ENCODE peak calls at places on chromosomes 4 and X, in nine cellular contexts. J is brain microvascular endothelial cell; W is Panc1; I is NCI-H1092 treated with DMSO at 0.1 percent for 48 hours; P is naive thymus-derived CD8-positive, alpha-beta T cell; X is NCI-H524; G is caudate nucleus; R is cardiac muscle cell; U is sciatic nerve. T is an unnamed sample.

GRCh38 chr4:40204507-40205258 is 7.9 kb downstream of the RHOH start:
- DNase-seq in J (no peak), W (no peak), I (no peak), P (no peak), X (no peak), G (no peak), R (no peak), U (no peak), T (no peak)

GRCh38 chr4:125985856-125986255 is 671.1 kb downstream of the FAT4 start:
- DNase-seq in J (no peak), W (no peak), I (no peak), P (no peak), X (no peak), G (no peak), R (peak), U (no peak), T (no peak)

GRCh38 chrX:134908235-134908834 is 82.5 kb upstream of the SMIM10 start:
- DNase-seq in J (peak), W (no peak), I (no peak), P (peak), X (no peak), G (no peak), R (peak), U (no peak), T (no peak)

GRCh38 chrX:136747003-136747986 is 33.4 kb downstream of the ARHGEF6 start:
- DNase-seq in J (no peak), W (no peak), I (no peak), P (no peak), X (no peak), G (no peak), R (no peak), U (no peak), T (no peak)

GRCh38 chrX:43328358-43328946 is 327.6 kb upstream of the MAOA start:
- DNase-seq in J (no peak), W (no peak), I (no peak), P (no peak), X (no peak), G (no peak), R (no peak), U (no peak), T (no peak)

GRCh38 chr4:174681723-174682300 is 147.2 kb downstream of the GLRA3 start:
- DNase-seq in J (peak), W (no peak), I (no peak), P (no peak), X (no peak), G (no peak), R (peak), U (no peak), T (no peak)

GRCh38 chr4:36168127-36168898 is 76.0 kb downstream of the ARAP2 start:
- DNase-seq in J (no peak), W (no peak), I (no peak), P (no peak), X (no peak), G (no peak), R (no peak), U (no peak), T (no peak)

GRCh38 chr4:158841540-158841939 is 72.7 kb downstream of the FNIP2 start:
- DNase-seq in J (no peak), W (no peak), I (no peak), P (no peak), X (no peak), G (no peak), R (peak), U (no peak), T (no peak)

GRCh38 chr4:766152-766515 is 59.8 kb downstream of the CPLX1 start:
- DNase-seq in J (peak), W (no peak), I (no peak), P (no peak), X (no peak), G (no peak), R (peak), U (no peak), T (no peak)

GRCh38 chrX:17859609-17860178 is 1.4 kb downstream of the RAI2 start:
- DNase-seq in J (no peak), W (no peak), I (peak), P (peak), X (peak), G (no peak), R (no peak), U (no peak), T (peak)

GRCh38 chr4:4986856-4987255 is 32.4 kb downstream of the CYTL1 start:
- DNase-seq in J (no peak), W (no peak), I (no peak), P (no peak), X (no peak), G (no peak), R (no peak), U (no peak), T (no peak)

GRCh38 chr4:38902695-38903094 is 35.1 kb downstream of the FAM114A1 start:
- DNase-seq in J (no peak), W (no peak), I (peak), P (no peak), X (no peak), G (no peak), R (peak), U (no peak), T (no peak)

GRCh38 chr4:23476514-23477090 is 413.2 kb downstream of the PPARGC1A start:
- DNase-seq in J (no peak), W (no peak), I (no peak), P (no peak), X (no peak), G (no peak), R (no peak), U (no peak), T (no peak)

GRCh38 chr4:38751341-38752043 is 31.3 kb downstream of the TLR10 start:
- DNase-seq in J (no peak), W (no peak), I (no peak), P (no peak), X (no peak), G (no peak), R (no peak), U (no peak), T (no peak)

GRCh38 chrX:113929004-113929403 is 654.9 kb upstream of the HTR2C start:
- DNase-seq in J (peak), W (peak), I (peak), P (no peak), X (peak), G (no peak), R (peak), U (no peak), T (peak)

GRCh38 chr4:113293043-113293560 is 243.6 kb downstream of the ANK2 start:
- DNase-seq in J (peak), W (no peak), I (no peak), P (no peak), X (no peak), G (no peak), R (peak), U (no peak), T (no peak)

GRCh38 chr4:7637139-7637538 is 202.4 kb upstream of the PSAPL1 start:
- DNase-seq in J (no peak), W (no peak), I (no peak), P (no peak), X (no peak), G (no peak), R (no peak), U (no peak), T (no peak)

GRCh38 chr4:111937368-111937767 is 207.9 kb upstream of the FAM241A start:
- DNase-seq in J (no peak), W (no peak), I (peak), P (no peak), X (no peak), G (no peak), R (peak), U (no peak), T (no peak)

GRCh38 chrX:43785930-43786591 is 96.2 kb downstream of the MAOB start:
- DNase-seq in J (no peak), W (no peak), I (no peak), P (no peak), X (no peak), G (no peak), R (no peak), U (no peak), T (no peak)

GRCh38 chr4:38101563-38101962 is 141.4 kb downstream of the PTTG2 start:
- DNase-seq in J (peak), W (no peak), I (no peak), P (no peak), X (no peak), G (no peak), R (peak), U (no peak), T (no peak)

GRCh38 chr4:158802914-158803313 is 34.1 kb downstream of the FNIP2 start:
- DNase-seq in J (no peak), W (no peak), I (no peak), P (no peak), X (no peak), G (no peak), R (no peak), U (no peak), T (no peak)

GRCh38 chrX:136586386-136586785 is 54.4 kb downstream of the VGLL1 start:
- DNase-seq in J (no peak), W (no peak), I (no peak), P (peak), X (no peak), G (no peak), R (no peak), U (no peak), T (no peak)

GRCh38 chr4:82394896-82395295 is 21.1 kb upstream of the HNRNPD start:
- DNase-seq in J (no peak), W (no peak), I (no peak), P (no peak), X (no peak), G (no peak), R (no peak), U (no peak), T (no peak)

GRCh38 chr4:148390311-148390710 is 51.9 kb downstream of the NR3C2 start:
- DNase-seq in J (no peak), W (no peak), I (no peak), P (no peak), X (no peak), G (no peak), R (no peak), U (no peak), T (no peak)

GRCh38 chrX:11129546-11129945 is 18.4 kb downstream of the HCCS start:
- DNase-seq in J (no peak), W (no peak), I (no peak), P (no peak), X (no peak), G (no peak), R (no peak), U (no peak), T (no peak)

GRCh38 chr4:69239777-69240176 is 25.2 kb upstream of the UGT2B11 start:
- DNase-seq in J (no peak), W (no peak), I (no peak), P (no peak), X (no peak), G (no peak), R (no peak), U (no peak), T (no peak)

GRCh38 chrX:106802063-106802387 is 448 bp upstream of the TBC1D8B start:
- DNase-seq in J (no peak), W (peak), I (no peak), P (no peak), X (no peak), G (no peak), R (no peak), U (no peak), T (no peak)

GRCh38 chr4:180617203-180617602 is 1626.0 kb upstream of the TENM3 start:
- DNase-seq in J (no peak), W (no peak), I (no peak), P (no peak), X (no peak), G (no peak), R (no peak), U (no peak), T (no peak)

GRCh38 chr4:108118505-108118904 is 50.2 kb downstream of the LEF1 start:
- DNase-seq in J (peak), W (no peak), I (peak), P (no peak), X (no peak), G (no peak), R (no peak), U (no peak), T (no peak)

GRCh38 chr4:56530269-56531148 is 24.9 kb downstream of the ARL9 start:
- DNase-seq in J (peak), W (no peak), I (peak), P (peak), X (peak), G (peak), R (peak), U (peak), T (peak)

GRCh38 chrX:68146054-68146453 is 287.2 kb downstream of the OPHN1 start:
- DNase-seq in J (peak), W (no peak), I (peak), P (no peak), X (no peak), G (no peak), R (peak), U (no peak), T (no peak)

GRCh38 chr4:110287130-110287529 is 88.7 kb upstream of the ELOVL6 start:
- DNase-seq in J (peak), W (no peak), I (no peak), P (no peak), X (no peak), G (no peak), R (peak), U (no peak), T (no peak)

GRCh38 chr4:126611900-126612299 is 1020.9 kb upstream of the INTU start:
- DNase-seq in J (peak), W (no peak), I (no peak), P (no peak), X (no peak), G (no peak), R (peak), U (no peak), T (no peak)

GRCh38 chr4:163191999-163192398 is 25.3 kb upstream of the NAF1 start:
- DNase-seq in J (peak), W (no peak), I (no peak), P (no peak), X (no peak), G (no peak), R (no peak), U (no peak), T (no peak)

GRCh38 chr4:66946761-66947160 is 598.5 kb downstream of the CENPC start:
- DNase-seq in J (no peak), W (no peak), I (no peak), P (no peak), X (no peak), G (no peak), R (no peak), U (no peak), T (no peak)

GRCh38 chr4:158810487-158811215 is 41.8 kb downstream of the FNIP2 start:
- DNase-seq in J (peak), W (peak), I (no peak), P (no peak), X (no peak), G (no peak), R (peak), U (peak), T (peak)

GRCh38 chr4:43146198-43146597 is 253.7 kb downstream of the GRXCR1 start:
- DNase-seq in J (no peak), W (no peak), I (no peak), P (no peak), X (no peak), G (no peak), R (no peak), U (no peak), T (no peak)

GRCh38 chr4:128385683-128386304 is 98.2 kb upstream of the PGRMC2 start:
- DNase-seq in J (peak), W (no peak), I (peak), P (no peak), X (no peak), G (no peak), R (peak), U (no peak), T (no peak)

GRCh38 chr4:2313366-2313765 is 51.5 kb upstream of the MXD4 start:
- DNase-seq in J (no peak), W (no peak), I (no peak), P (no peak), X (no peak), G (no peak), R (no peak), U (no peak), T (no peak)

GRCh38 chr4:72430050-72430449 is 139.0 kb downstream of the ADAMTS3 start:
- DNase-seq in J (peak), W (no peak), I (no peak), P (no peak), X (no peak), G (no peak), R (peak), U (no peak), T (no peak)